ENCODE peak calls at places on chromosomes 3 and 15, in nine cellular contexts. X is thoracic aorta, J is left ventricle myocardium inferior, C is hepatocyte, Y is HFF-Myc, N is heart left ventricle, K is psoas muscle, T is AG10803, H is right atrium auricular region. M is an unnamed sample.

GRCh38 chr15:56532766-56533455 is 68.0 kb upstream of the MNS1 start:
- DNase-seq in X (no peak), J (no peak), C (no peak), Y (no peak), N (no peak), K (no peak), T (no peak), H (no peak), M (no peak)

GRCh38 chr3:120244834-120245225 is 40.2 kb downstream of the GPR156 start:
- DNase-seq in X (no peak), J (no peak), C (peak), Y (no peak), N (no peak), K (no peak), T (no peak), H (no peak), M (no peak)

GRCh38 chr3:16728762-16729745 is 123.8 kb upstream of the DAZL start:
- DNase-seq in X (no peak), J (no peak), C (no peak), Y (no peak), N (no peak), K (no peak), T (peak), H (no peak), M (no peak)

GRCh38 chr3:140420621-140421357 is 257.1 kb upstream of the TRIM42 start:
- DNase-seq in X (no peak), J (no peak), C (no peak), Y (peak), N (no peak), K (no peak), T (peak), H (no peak), M (no peak)

GRCh38 chr3:159234306-159234705 is 432.5 kb downstream of the MFSD1 start:
- DNase-seq in X (no peak), J (no peak), C (no peak), Y (peak), N (no peak), K (no peak), T (peak), H (no peak), M (no peak)

GRCh38 chr3:144270100-144270499 is 298.5 kb downstream of the DIPK2A start:
- DNase-seq in X (no peak), J (no peak), C (no peak), Y (no peak), N (no peak), K (no peak), T (no peak), H (no peak), M (no peak)

GRCh38 chr15:99386429-99386828 is 135.1 kb downstream of the LRRC28 start:
- DNase-seq in X (no peak), J (no peak), C (no peak), Y (no peak), N (no peak), K (no peak), T (no peak), H (no peak), M (no peak)

GRCh38 chr3:133371181-133371580 is 28.7 kb upstream of the BFSP2 start:
- DNase-seq in X (no peak), J (no peak), C (no peak), Y (no peak), N (no peak), K (no peak), T (no peak), H (peak), M (no peak)

GRCh38 chr3:127206154-127206553 is 13.2 kb downstream of the PRR23E start:
- DNase-seq in X (no peak), J (no peak), C (no peak), Y (no peak), N (no peak), K (no peak), T (no peak), H (no peak), M (no peak)

GRCh38 chr3:165339753-165340152 is 143.6 kb upstream of the SLITRK3 start:
- DNase-seq in X (no peak), J (no peak), C (peak), Y (no peak), N (no peak), K (no peak), T (no peak), H (no peak), M (peak)

GRCh38 chr3:169627073-169627472 is 36.4 kb downstream of the MECOM start:
- DNase-seq in X (no peak), J (no peak), C (no peak), Y (no peak), N (no peak), K (no peak), T (no peak), H (no peak), M (no peak)

GRCh38 chr3:184582998-184583344 is 21.4 kb downstream of the EPHB3 start:
- DNase-seq in X (no peak), J (no peak), C (no peak), Y (no peak), N (no peak), K (peak), T (no peak), H (no peak), M (no peak)

GRCh38 chr3:101249512-101249911 is 70.9 kb downstream of the IMPG2 start:
- DNase-seq in X (no peak), J (no peak), C (no peak), Y (no peak), N (no peak), K (no peak), T (peak), H (no peak), M (no peak)

GRCh38 chr3:52712291-52713212 is 6.6 kb downstream of the SPCS1 start:
- DNase-seq in X (no peak), J (no peak), C (no peak), Y (no peak), N (no peak), K (peak), T (no peak), H (no peak), M (no peak)

GRCh38 chr15:80162059-80162554 is 9.3 kb downstream of the FAH start:
- DNase-seq in X (no peak), J (no peak), C (no peak), Y (no peak), N (no peak), K (no peak), T (no peak), H (no peak), M (no peak)

GRCh38 chr15:80159301-80159700 is 6.5 kb downstream of the FAH start:
- DNase-seq in X (no peak), J (no peak), C (no peak), Y (no peak), N (no peak), K (no peak), T (no peak), H (no peak), M (no peak)

GRCh38 chr15:80160570-80161156 is 7.9 kb downstream of the FAH start:
- DNase-seq in X (no peak), J (peak), C (peak), Y (peak), N (peak), K (peak), T (peak), H (peak), M (no peak)

GRCh38 chr15:80161473-80162016 is 8.7 kb downstream of the FAH start:
- DNase-seq in X (no peak), J (no peak), C (no peak), Y (no peak), N (no peak), K (no peak), T (no peak), H (no peak), M (no peak)

GRCh38 chr15:80159811-80160569 is 7.2 kb downstream of the FAH start:
- DNase-seq in X (no peak), J (no peak), C (no peak), Y (no peak), N (no peak), K (no peak), T (no peak), H (no peak), M (no peak)
- H3K4me3 ChIP-seq in X (no peak), J (no peak), C (no peak), Y (no peak), N (no peak), K (no peak), T (no peak), H (no peak), M (no peak)

DNA sequence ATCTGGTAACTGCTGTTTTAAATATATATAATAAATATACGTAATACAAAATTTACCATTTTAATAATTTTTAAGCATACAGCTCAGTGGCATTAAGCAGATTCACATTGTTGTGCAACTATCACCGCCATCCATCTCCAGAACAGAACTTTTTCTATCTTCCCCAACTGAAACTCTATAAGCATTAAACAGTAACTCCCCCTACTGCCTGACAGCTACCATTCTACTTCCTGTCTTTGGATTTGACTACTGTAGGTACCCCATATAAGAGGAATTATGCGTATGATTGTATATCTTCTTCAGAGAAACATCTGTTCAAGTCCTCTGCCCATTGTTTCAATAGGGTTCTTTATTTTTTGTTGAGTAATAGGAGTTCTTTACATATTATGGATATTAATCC is 36.8 kb downstream of the EID1 start:
- DNase-seq in X (no peak), J (no peak), C (no peak), Y (no peak), N (no peak), K (no peak), T (no peak), H (no peak), M (no peak)
- TF ChIP-seq CTCF in X (no peak), J (no peak), C (no peak), Y (no peak), N (no peak), K (no peak), T (no peak), H (no peak), M (no peak)

DNA sequence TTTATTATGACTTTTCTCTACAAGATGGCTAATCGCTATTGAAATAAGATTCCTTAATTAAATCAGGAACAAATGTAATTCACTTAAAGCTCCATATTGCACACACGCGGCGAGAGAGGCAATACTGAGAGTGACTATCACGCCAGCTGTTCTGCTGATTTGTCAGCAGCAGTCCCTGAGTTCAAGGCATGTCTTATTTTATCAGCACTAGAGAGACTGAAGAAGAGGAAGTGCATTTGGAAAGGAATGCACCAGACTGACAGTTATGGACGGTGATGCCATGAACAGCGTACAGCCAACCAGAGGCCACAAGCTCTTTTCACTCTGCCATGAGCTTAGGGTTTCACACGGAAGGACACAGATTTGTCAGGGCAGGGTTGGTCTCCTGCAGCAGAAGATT is 83.6 kb upstream of the SLCO3A1 start:
- DNase-seq in X (no peak), J (no peak), C (no peak), Y (no peak), N (no peak), K (no peak), T (no peak), H (no peak), M (no peak)
- H3K4me3 ChIP-seq in X (no peak), J (no peak), C (no peak), Y (no peak), N (no peak), K (no peak), T (no peak), H (no peak), M (no peak)

GRCh38 chr15:60076055-60076454 is 71.9 kb downstream of the FOXB1 start:
- DNase-seq in X (no peak), J (no peak), C (no peak), Y (no peak), N (no peak), K (no peak), T (no peak), H (no peak), M (no peak)

GRCh38 chr15:60077581-60078359 is 73.7 kb downstream of the FOXB1 start:
- DNase-seq in X (no peak), J (no peak), C (no peak), Y (no peak), N (no peak), K (no peak), T (no peak), H (no peak), M (no peak)

GRCh38 chr15:60076582-60077263 is 72.6 kb downstream of the FOXB1 start:
- DNase-seq in X (no peak), J (no peak), C (no peak), Y (no peak), N (no peak), K (no peak), T (no peak), H (no peak), M (no peak)

GRCh38 chr15:60081976-60082375 is 77.9 kb downstream of the FOXB1 start:
- DNase-seq in X (no peak), J (no peak), C (no peak), Y (no peak), N (no peak), K (no peak), T (no peak), H (no peak), M (no peak)

GRCh38 chr15:60079210-60079609 is 75.1 kb downstream of the FOXB1 start:
- DNase-seq in X (no peak), J (no peak), C (no peak), Y (no peak), N (no peak), K (no peak), T (no peak), H (no peak), M (no peak)
- TF ChIP-seq CTCF in X (no peak), J (no peak), C (peak), Y (peak), N (no peak), K (no peak), T (peak), H (no peak), M (peak)